ENCODE peak calls at places on chromosomes 2 and 18, in eight cellular contexts. F is CD8-positive, alpha-beta memory T cell; T is nucleus accumbens; Q is stomach; G is activated naive CD4-positive, alpha-beta T cell; R is progenitor cell of endocrine pancreas; V is RPMI8226; A is GM13977. B is an unnamed sample.

GRCh38 chr2:171217330-171217729 is 56.6 kb upstream of the TLK1 start:
- DNase-seq in F (no peak), T (no peak), Q (no peak), G (no peak), R (no peak), V (no peak), A (no peak), B (no peak)

GRCh38 chr2:102179788-102180686 is 6.8 kb upstream of the IL1RL2 start:
- DNase-seq in F (no peak), T (no peak), Q (no peak), G (no peak), R (no peak), V (no peak), A (no peak), B (no peak)

GRCh38 chr2:109558076-109558882 is 55.5 kb downstream of the SEPTIN10 start:
- DNase-seq in F (no peak), T (no peak), Q (peak; percentile 69), G (no peak), R (no peak), V (no peak), A (no peak), B (peak; percentile 49)

GRCh38 chr2:25250331-25251031 is 82.1 kb upstream of the POMC start:
- DNase-seq in F (peak; percentile 38), T (no peak), Q (no peak), G (no peak), R (no peak), V (no peak), A (no peak), B (no peak)

GRCh38 chr2:31248139-31248538 is 14.2 kb downstream of the EHD3 start:
- DNase-seq in F (no peak), T (no peak), Q (no peak), G (no peak), R (no peak), V (no peak), A (no peak), B (no peak)

GRCh38 chr18:69617888-69618287 is 217.2 kb downstream of the DOK6 start:
- DNase-seq in F (no peak), T (no peak), Q (no peak), G (no peak), R (no peak), V (peak; percentile 80), A (no peak), B (no peak)

GRCh38 chr2:98503481-98504096 is 58.9 kb downstream of the INPP4A start:
- DNase-seq in F (no peak), T (no peak), Q (no peak), G (no peak), R (no peak), V (peak; percentile 70), A (no peak), B (no peak)

GRCh38 chr2:185279999-185280398 is 458.6 kb upstream of the FSIP2 start:
- DNase-seq in F (no peak), T (no peak), Q (no peak), G (no peak), R (no peak), V (no peak), A (no peak), B (no peak)

GRCh38 chr2:128727914-128728313 is 409.2 kb upstream of the HS6ST1 start:
- DNase-seq in F (no peak), T (no peak), Q (no peak), G (no peak), R (no peak), V (no peak), A (no peak), B (no peak)

GRCh38 chr2:167785606-167786005 is 461.8 kb downstream of the STK39 start:
- DNase-seq in F (no peak), T (no peak), Q (no peak), G (no peak), R (no peak), V (no peak), A (no peak), B (no peak)

GRCh38 chr2:28631514-28632206 is 120.0 kb upstream of the PPP1CB start:
- DNase-seq in F (no peak), T (no peak), Q (no peak), G (no peak), R (no peak), V (no peak), A (no peak), B (no peak)

GRCh38 chr2:58731488-58731869 is 490.4 kb upstream of the FANCL start:
- DNase-seq in F (no peak), T (no peak), Q (no peak), G (no peak), R (no peak), V (no peak), A (no peak), B (no peak)

GRCh38 chr18:13762690-13763439 is 36.4 kb downstream of the RNMT start:
- DNase-seq in F (no peak), T (no peak), Q (no peak), G (no peak), R (no peak), V (no peak), A (no peak), B (no peak)

GRCh38 chr2:3154694-3155093 is 222.9 kb downstream of the EIPR1 start:
- DNase-seq in F (no peak), T (no peak), Q (no peak), G (no peak), R (no peak), V (no peak), A (no peak), B (no peak)

GRCh38 chr2:16632615-16633014 is 33.0 kb downstream of the CYRIA start:
- DNase-seq in F (no peak), T (no peak), Q (no peak), G (no peak), R (no peak), V (no peak), A (no peak), B (peak; percentile 76)

GRCh38 chr18:59446012-59446411 is 86.9 kb upstream of the LMAN1 start:
- DNase-seq in F (no peak), T (no peak), Q (no peak), G (no peak), R (no peak), V (no peak), A (no peak), B (no peak)

GRCh38 chr2:37376421-37377186 is 32.2 kb downstream of the QPCT start:
- DNase-seq in F (peak; percentile 64), T (no peak), Q (no peak), G (no peak), R (no peak), V (peak; percentile 78), A (peak; percentile 55), B (no peak)

GRCh38 chr2:12106440-12107080 is 360.1 kb downstream of the LPIN1 start:
- DNase-seq in F (no peak), T (no peak), Q (peak; percentile 28), G (no peak), R (no peak), V (no peak), A (peak; percentile 15), B (no peak)

GRCh38 chr18:28735731-28736130 is 558.8 kb upstream of the CDH2 start:
- DNase-seq in F (no peak), T (no peak), Q (no peak), G (no peak), R (no peak), V (no peak), A (no peak), B (no peak)

GRCh38 chr18:63994783-63995399 is 25.0 kb downstream of the SERPINB8 start:
- DNase-seq in F (peak; percentile 29), T (no peak), Q (peak; percentile 55), G (no peak), R (peak; percentile 22), V (peak; percentile 54), A (peak; percentile 58), B (no peak)

GRCh38 chr2:211611061-211611518 is 927.5 kb downstream of the ERBB4 start:
- DNase-seq in F (no peak), T (no peak), Q (no peak), G (no peak), R (no peak), V (peak; percentile 61), A (no peak), B (no peak)

GRCh38 chr2:217822296-217823252 is 180.2 kb downstream of the TNS1 start:
- DNase-seq in F (no peak), T (no peak), Q (no peak), G (no peak), R (no peak), V (no peak), A (no peak), B (no peak)

GRCh38 chr18:29164993-29165599 is 988.2 kb upstream of the CDH2 start:
- DNase-seq in F (no peak), T (no peak), Q (no peak), G (no peak), R (no peak), V (no peak), A (no peak), B (no peak)

GRCh38 chr2:82023710-82024109 is 1719.2 kb upstream of the LRRTM1 start:
- DNase-seq in F (no peak), T (no peak), Q (no peak), G (no peak), R (no peak), V (peak; percentile 17), A (no peak), B (no peak)

GRCh38 chr18:35045808-35046207 is 4.6 kb downstream of the MAPRE2 start:
- DNase-seq in F (no peak), T (no peak), Q (no peak), G (no peak), R (no peak), V (no peak), A (no peak), B (no peak)

GRCh38 chr18:63157293-63158011 is 162.1 kb downstream of the BCL2 start:
- DNase-seq in F (peak; percentile 53), T (no peak), Q (no peak), G (peak; percentile 4), R (no peak), V (peak; percentile 82), A (no peak), B (peak; percentile 32)

GRCh38 chr2:120393456-120393855 is 47.5 kb downstream of the INHBB start:
- DNase-seq in F (no peak), T (no peak), Q (peak; percentile 14), G (no peak), R (no peak), V (no peak), A (no peak), B (no peak)

GRCh38 chr2:190858817-190859216 is 21.8 kb upstream of the GLS start:
- DNase-seq in F (no peak), T (no peak), Q (no peak), G (no peak), R (no peak), V (no peak), A (no peak), B (no peak)

GRCh38 chr18:72922895-72923294 is 55.1 kb upstream of the NETO1 start:
- DNase-seq in F (no peak), T (no peak), Q (no peak), G (no peak), R (no peak), V (no peak), A (no peak), B (no peak)

GRCh38 chr2:152240559-152241231 is 65.1 kb upstream of the STAM2 start:
- DNase-seq in F (no peak), T (no peak), Q (no peak), G (no peak), R (no peak), V (no peak), A (no peak), B (no peak)

GRCh38 chr2:168530980-168531379 is 74.9 kb downstream of the CERS6 start:
- DNase-seq in F (no peak), T (no peak), Q (no peak), G (no peak), R (no peak), V (no peak), A (no peak), B (no peak)

GRCh38 chr2:119455066-119455718 is 23.5 kb downstream of the TMEM37 start:
- DNase-seq in F (no peak), T (no peak), Q (no peak), G (no peak), R (no peak), V (no peak), A (no peak), B (no peak)

GRCh38 chr18:58412844-58413666 is 215.8 kb downstream of the ALPK2 start:
- DNase-seq in F (no peak), T (no peak), Q (no peak), G (no peak), R (no peak), V (no peak), A (no peak), B (peak; percentile 34)

B was measured in DMS153.